ENCODE peak calls at places on chromosomes 3 and 15, in ten cellular contexts. G is H9, C is uterus, I is lower lobe of right lung, V is stomach, O is trophoblast cell, R is fibroblast of lung, N is A673, D is astrocyte, Q is psoas muscle. X is an unnamed sample.

GRCh38 chr3:9808345-9809037 is 1.6 kb upstream of the TTLL3 start:
- DNase-seq in G (peak), C (no peak), I (no peak), V (no peak), O (no peak), R (peak), N (peak), D (no peak), Q (no peak), X (peak)

GRCh38 chr15:86743283-86743903 is 663.7 kb downstream of the AGBL1 start:
- DNase-seq in G (peak), C (peak), I (no peak), V (peak), O (peak), R (peak), N (peak), D (peak), Q (peak), X (no peak)

GRCh38 chr3:9452417-9452816 is 55.0 kb downstream of the SETD5 start:
- DNase-seq in G (no peak), C (no peak), I (no peak), V (no peak), O (no peak), R (no peak), N (no peak), D (no peak), Q (no peak), X (no peak)

GRCh38 chr15:90142216-90143175 is 40.2 kb upstream of the IDH2 start:
- DNase-seq in G (no peak), C (no peak), I (peak), V (no peak), O (no peak), R (no peak), N (no peak), D (no peak), Q (no peak), X (no peak)

GRCh38 chr3:141049681-141050080 is 1.5 kb upstream of the SPSB4 start:
- DNase-seq in G (no peak), C (no peak), I (no peak), V (no peak), O (no peak), R (peak), N (peak), D (no peak), Q (no peak), X (no peak)

GRCh38 chr15:86591994-86592746 is 512.5 kb downstream of the AGBL1 start:
- DNase-seq in G (no peak), C (peak), I (peak), V (no peak), O (no peak), R (no peak), N (no peak), D (no peak), Q (peak), X (peak)

GRCh38 chr3:47874913-47875312 is 72.0 kb downstream of the DHX30 start:
- DNase-seq in G (no peak), C (no peak), I (no peak), V (no peak), O (no peak), R (peak), N (no peak), D (no peak), Q (no peak), X (no peak)

GRCh38 chr3:128253150-128253549 is 99.9 kb downstream of the EEFSEC start:
- DNase-seq in G (no peak), C (no peak), I (no peak), V (no peak), O (no peak), R (no peak), N (no peak), D (no peak), Q (no peak), X (no peak)

GRCh38 chr3:42683875-42684593 is 1.3 kb upstream of the KLHL40 start:
- DNase-seq in G (no peak), C (peak), I (peak), V (peak), O (peak), R (peak), N (peak), D (peak), Q (peak), X (peak)

GRCh38 chr3:126056681-126057546 is 27.0 kb downstream of the SLC41A3 start:
- DNase-seq in G (no peak), C (no peak), I (no peak), V (no peak), O (no peak), R (peak), N (no peak), D (peak), Q (peak), X (no peak)

GRCh38 chr3:159604151-159604581 is 384.5 kb upstream of the IL12A start:
- DNase-seq in G (no peak), C (no peak), I (peak), V (no peak), O (no peak), R (peak), N (peak), D (peak), Q (no peak), X (no peak)

GRCh38 chr3:87126321-87126720 is 100.8 kb upstream of the CHMP2B start:
- DNase-seq in G (no peak), C (no peak), I (no peak), V (no peak), O (peak), R (no peak), N (no peak), D (no peak), Q (no peak), X (no peak)

GRCh38 chr3:168511428-168512014 is 415.8 kb upstream of the GOLIM4 start:
- DNase-seq in G (no peak), C (no peak), I (no peak), V (no peak), O (no peak), R (peak), N (peak), D (no peak), Q (no peak), X (no peak)

GRCh38 chr3:168414149-168414548 is 318.4 kb upstream of the GOLIM4 start:
- DNase-seq in G (no peak), C (no peak), I (no peak), V (no peak), O (no peak), R (no peak), N (no peak), D (no peak), Q (no peak), X (no peak)

GRCh38 chr15:88375234-88375926 is 91.8 kb downstream of the MRPL46 start:
- DNase-seq in G (no peak), C (peak), I (no peak), V (no peak), O (peak), R (peak), N (no peak), D (peak), Q (no peak), X (no peak)

GRCh38 chr15:71538922-71539321 is 271.4 kb upstream of the NR2E3 start:
- DNase-seq in G (no peak), C (no peak), I (no peak), V (no peak), O (no peak), R (no peak), N (no peak), D (no peak), Q (no peak), X (no peak)

GRCh38 chr3:42988097-42988496 is 9.0 kb downstream of the GASK1A start:
- DNase-seq in G (no peak), C (no peak), I (no peak), V (no peak), O (no peak), R (no peak), N (no peak), D (no peak), Q (no peak), X (no peak)

GRCh38 chr15:69537085-69537484 is 84.5 kb downstream of the RPLP1 start:
- DNase-seq in G (peak), C (no peak), I (no peak), V (no peak), O (no peak), R (no peak), N (no peak), D (no peak), Q (no peak), X (no peak)

GRCh38 chr3:113287111-113287817 is 75.9 kb downstream of the BOC start:
- DNase-seq in G (no peak), C (no peak), I (no peak), V (no peak), O (no peak), R (peak), N (no peak), D (peak), Q (no peak), X (no peak)

GRCh38 chr3:63097396-63097795 is 180.7 kb upstream of the SYNPR start:
- DNase-seq in G (no peak), C (no peak), I (no peak), V (no peak), O (no peak), R (no peak), N (no peak), D (no peak), Q (no peak), X (peak)

GRCh38 chr3:103341078-103341477 is 906.3 kb downstream of the ZPLD1 start:
- DNase-seq in G (no peak), C (no peak), I (no peak), V (no peak), O (no peak), R (no peak), N (no peak), D (no peak), Q (no peak), X (no peak)

GRCh38 chr3:81871358-81872152 is 110.1 kb upstream of the GBE1 start:
- DNase-seq in G (no peak), C (no peak), I (no peak), V (no peak), O (no peak), R (no peak), N (peak), D (no peak), Q (no peak), X (no peak)

GRCh38 chr3:136750209-136750921 is 1.8 kb downstream of the STAG1 start:
- DNase-seq in G (no peak), C (no peak), I (no peak), V (no peak), O (no peak), R (peak), N (no peak), D (no peak), Q (no peak), X (no peak)

GRCh38 chr3:66484106-66484857 is 16.5 kb downstream of the LRIG1 start:
- DNase-seq in G (no peak), C (no peak), I (no peak), V (no peak), O (no peak), R (no peak), N (no peak), D (no peak), Q (no peak), X (no peak)

GRCh38 chr3:32097768-32098167 is 8.7 kb upstream of the GPD1L start:
- DNase-seq in G (no peak), C (no peak), I (no peak), V (no peak), O (no peak), R (no peak), N (no peak), D (no peak), Q (no peak), X (no peak)

GRCh38 chr3:183907176-183907575 is 22.5 kb upstream of the PARL start:
- DNase-seq in G (peak), C (no peak), I (no peak), V (no peak), O (no peak), R (no peak), N (no peak), D (no peak), Q (no peak), X (no peak)

GRCh38 chr3:16509721-16510619 is 3.5 kb downstream of the RFTN1 start:
- DNase-seq in G (no peak), C (no peak), I (no peak), V (no peak), O (no peak), R (no peak), N (no peak), D (no peak), Q (no peak), X (peak)
- H3K27ac ChIP-seq in G (no peak), C (peak), I (peak), V (no peak), O (no peak), R (no peak), N (no peak), D (no peak), Q (peak), X (peak)

GRCh38 chr3:11660242-11660641 is 16.5 kb upstream of the VGLL4 start:
- DNase-seq in G (no peak), C (no peak), I (no peak), V (peak), O (no peak), R (no peak), N (no peak), D (no peak), Q (no peak), X (no peak)
- H3K27ac ChIP-seq in G (no peak), C (no peak), I (no peak), V (no peak), O (no peak), R (no peak), N (no peak), D (no peak), Q (no peak), X (no peak)

DNA sequence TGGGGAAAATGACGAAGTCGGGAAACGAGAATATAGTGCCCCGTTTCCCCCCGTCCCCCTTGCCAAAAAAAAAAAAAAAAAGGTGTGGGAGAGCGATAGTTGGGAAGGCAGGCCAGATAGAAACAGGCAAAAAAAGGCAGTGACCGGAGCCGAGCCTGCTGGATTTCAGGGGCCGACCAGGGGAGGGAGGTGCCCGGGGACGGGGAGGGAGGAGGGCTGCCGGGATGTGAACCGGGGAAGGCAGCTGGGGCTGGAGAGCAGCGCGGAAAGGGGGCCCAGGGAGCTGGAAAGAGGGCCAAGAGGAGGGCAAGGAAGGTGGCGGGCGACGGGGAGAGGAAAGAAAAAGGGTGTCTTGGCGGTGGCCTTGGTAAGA is 831 bp downstream of the LRRN1 start:
- DNase-seq in G (peak), C (peak), I (peak), V (peak), O (no peak), R (peak), N (no peak), D (no peak), Q (peak), X (peak)
- H3K27ac ChIP-seq in G (no peak), C (no peak), I (no peak), V (no peak), O (peak), R (no peak), N (no peak), D (no peak), Q (peak), X (no peak)

DNA sequence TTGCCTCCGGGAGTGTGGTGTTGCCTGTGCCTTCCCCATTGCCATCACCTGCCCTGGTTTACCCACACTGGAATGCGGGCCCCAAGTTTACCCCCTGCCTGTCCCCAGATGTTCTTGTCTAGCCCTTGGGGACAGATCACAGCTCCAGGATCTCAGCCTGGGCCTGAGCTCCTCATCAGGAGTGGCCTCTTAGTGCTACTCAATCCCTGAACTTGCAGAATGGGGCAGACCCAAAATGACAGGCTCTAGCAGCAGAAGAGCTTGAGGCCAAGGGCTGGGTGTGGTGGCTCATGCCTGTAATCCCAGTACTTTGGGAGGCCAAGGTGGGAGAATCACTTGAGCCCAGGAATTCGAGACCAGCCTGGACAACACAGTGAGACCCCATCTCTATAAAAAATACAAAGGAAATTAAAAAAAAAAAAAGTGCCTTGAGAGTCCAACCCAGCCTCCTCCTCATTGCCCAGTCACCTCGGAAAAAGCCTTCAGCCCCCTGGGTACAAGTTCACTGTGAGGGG is 3.8 kb downstream of the CHAC1 start:
- DNase-seq in G (no peak), C (no peak), I (no peak), V (no peak), O (no peak), R (no peak), N (no peak), D (no peak), Q (no peak), X (no peak)
- H3K27ac ChIP-seq in G (no peak), C (no peak), I (no peak), V (no peak), O (no peak), R (no peak), N (no peak), D (no peak), Q (peak), X (no peak)

GRCh38 chr15:58694641-58695398 is 54.7 kb downstream of the ADAM10 start:
- DNase-seq in G (no peak), C (no peak), I (no peak), V (no peak), O (no peak), R (peak), N (no peak), D (peak), Q (no peak), X (no peak)
- H3K27ac ChIP-seq in G (no peak), C (no peak), I (peak), V (no peak), O (no peak), R (no peak), N (no peak), D (no peak), Q (no peak), X (no peak)

GRCh38 chr3:99948467-99949089 is 130.9 kb downstream of the CMSS1 start:
- DNase-seq in G (no peak), C (no peak), I (no peak), V (no peak), O (no peak), R (no peak), N (no peak), D (no peak), Q (no peak), X (no peak)

GRCh38 chr3:99950921-99951320 is 133.3 kb downstream of the CMSS1 start:
- DNase-seq in G (no peak), C (no peak), I (no peak), V (no peak), O (no peak), R (peak), N (no peak), D (no peak), Q (no peak), X (no peak)

GRCh38 chr3:99951701-99952100 is 134.0 kb downstream of the CMSS1 start:
- DNase-seq in G (no peak), C (no peak), I (no peak), V (no peak), O (no peak), R (peak), N (no peak), D (no peak), Q (no peak), X (no peak)

GRCh38 chr3:99952306-99952705 is 134.6 kb downstream of the CMSS1 start:
- DNase-seq in G (no peak), C (no peak), I (no peak), V (no peak), O (no peak), R (peak), N (no peak), D (peak), Q (no peak), X (no peak)

DNA sequence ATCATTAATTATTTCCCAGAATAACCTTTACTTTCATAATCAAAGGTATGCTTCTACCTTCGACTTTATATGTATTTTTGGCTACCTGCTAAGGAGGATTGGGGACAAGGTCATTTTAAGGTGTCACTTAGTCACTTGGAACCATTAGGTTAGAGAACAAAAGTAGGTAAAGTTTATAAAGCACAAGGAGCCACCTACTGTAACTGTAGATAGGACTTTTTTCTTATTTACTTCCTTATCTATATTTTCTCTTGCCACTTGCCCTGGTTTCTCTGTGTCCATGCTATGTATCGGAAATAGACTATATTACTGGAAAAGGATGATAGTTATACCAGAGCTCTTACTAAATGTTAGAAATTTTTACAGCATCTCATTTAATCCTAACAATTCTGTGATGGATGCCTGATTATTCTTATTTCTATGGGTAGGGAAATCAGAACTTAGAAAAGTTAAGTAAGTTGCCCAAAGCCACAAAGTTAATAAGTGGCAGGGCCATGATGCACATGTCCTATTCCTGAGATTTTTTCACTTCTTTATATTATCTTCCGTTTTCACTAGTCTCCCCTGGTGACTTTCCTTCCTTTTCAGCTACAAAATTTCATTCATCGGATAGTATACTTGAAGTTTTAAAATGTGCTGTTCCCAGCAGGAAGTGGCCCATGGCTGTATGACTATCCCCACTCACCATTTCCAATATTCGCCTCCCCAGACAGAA is 132.5 kb downstream of the CMSS1 start:
- DNase-seq in G (no peak), C (no peak), I (no peak), V (no peak), O (no peak), R (no peak), N (no peak), D (no peak), Q (no peak), X (no peak)
- H3K27ac ChIP-seq in G (no peak), C (no peak), I (no peak), V (peak), O (no peak), R (no peak), N (no peak), D (no peak), Q (peak), X (no peak)

X was measured in left lung.